ENCODE peak calls at places on chromosomes 2 and 18, in five cellular contexts. V is fibroblast of lung, Q is GM12878, D is fibroblast of the conjunctiva, F is EH. L is an unnamed sample.

GRCh38 chr2:90207454-90208058 is 1516.1 kb downstream of the RPIA start:
- DNase-seq in D (no peak), V (no peak), Q (peak; percentile 3), F (no peak), L (no peak)

GRCh38 chr18:31684279-31685096 is at the start of gene B4GALT6:
- DNase-seq in D (no peak), Q (no peak), F (no peak), V (peak; percentile 50), L (no peak)

GRCh38 chr2:45821558-45822271 is 170.2 kb downstream of the PRKCE start:
- DNase-seq in F (peak; percentile 54), V (peak; percentile 77), D (peak; percentile 54), Q (no peak), L (no peak)

GRCh38 chr2:45992746-45993475 is 304.3 kb upstream of the EPAS1 start:
- DNase-seq in V (no peak), D (no peak), F (no peak), Q (no peak), L (no peak)

GRCh38 chr2:10502803-10503107 is 54.6 kb upstream of the ODC1 start:
- DNase-seq in V (no peak), Q (no peak), D (no peak), F (no peak), L (no peak)

GRCh38 chr2:31244101-31244500 is 10.1 kb downstream of the EHD3 start:
- DNase-seq in V (no peak), F (no peak), D (no peak), Q (no peak), L (no peak)

GRCh38 chr2:169961911-169962310 is 134.7 kb downstream of the UBR3 start:
- DNase-seq in Q (no peak), F (peak; percentile 70), D (no peak), V (peak; percentile 67), L (no peak)

GRCh38 chr2:44543773-44544725 is 182.3 kb downstream of the CAMKMT start:
- DNase-seq in D (no peak), V (no peak), F (peak; percentile 62), Q (no peak), L (no peak)

GRCh38 chr2:101714098-101714497 is 16.6 kb downstream of the MAP4K4 start:
- DNase-seq in Q (no peak), V (no peak), D (no peak), F (no peak), L (no peak)

GRCh38 chr2:174593574-174594203 is 3.9 kb downstream of the WIPF1 start:
- DNase-seq in F (peak; percentile 85), D (peak; percentile 59), V (peak; percentile 91), Q (peak; percentile 90), L (peak; percentile 23)

GRCh38 chr18:47519277-47519676 is 267.8 kb upstream of the SKOR2 start:
- DNase-seq in D (no peak), Q (no peak), V (no peak), F (no peak), L (no peak)

GRCh38 chr2:216083464-216084279 is 2.0 kb downstream of the TMEM169 start:
- DNase-seq in V (peak; percentile 98), D (no peak), F (peak; percentile 60), Q (no peak), L (no peak)

GRCh38 chr2:152546230-152546837 is 170.9 kb downstream of the PRPF40A start:
- DNase-seq in F (no peak), D (no peak), V (peak; percentile 56), Q (no peak), L (no peak)

GRCh38 chr2:197315371-197315770 is 4.8 kb upstream of the ANKRD44 start:
- DNase-seq in V (no peak), F (no peak), D (no peak), Q (no peak), L (no peak)

GRCh38 chr2:101704046-101704466 is 6.5 kb downstream of the MAP4K4 start:
- DNase-seq in V (peak; percentile 81), F (peak; percentile 77), Q (no peak), D (peak; percentile 73), L (no peak)

GRCh38 chr2:226868331-226868730 is 32.5 kb downstream of the RHBDD1 start:
- DNase-seq in F (no peak), D (no peak), Q (no peak), V (peak; percentile 25), L (no peak)

GRCh38 chr2:119317556-119317955 is 49.1 kb downstream of the C2orf76 start:
- DNase-seq in F (no peak), D (no peak), V (no peak), Q (no peak), L (no peak)

GRCh38 chr18:76450912-76451421 is 44.1 kb downstream of the ZNF516 start:
- DNase-seq in F (peak; percentile 83), V (peak; percentile 73), D (no peak), Q (peak; percentile 37), L (no peak)

GRCh38 chr2:20439193-20439475 is 7.7 kb upstream of the RHOB start:
- DNase-seq in D (no peak), V (no peak), Q (no peak), F (no peak), L (no peak)

GRCh38 chr2:236399409-236399808 is 135.2 kb upstream of the ASB18 start:
- DNase-seq in Q (no peak), F (no peak), D (no peak), V (no peak), L (no peak)

GRCh38 chr2:205698556-205699282 is 16.4 kb downstream of the NRP2 start:
- DNase-seq in F (peak; percentile 61), D (no peak), Q (no peak), V (peak; percentile 74), L (no peak)

GRCh38 chr2:239341840-239342239 is 59.0 kb downstream of the HDAC4 start:
- DNase-seq in Q (no peak), D (no peak), F (no peak), V (no peak), L (no peak)

GRCh38 chr2:207762146-207762545 is 7.6 kb downstream of the FZD5 start:
- DNase-seq in Q (no peak), D (no peak), F (peak; percentile 21), V (peak; percentile 59), L (no peak)